ENCODE peak calls at places on chromosomes 6 and 20, in seven cellular contexts. M is cardiac muscle cell; O is right lobe of liver; D is tibial nerve; S is neural progenitor cell; I is effector memory CD4-positive, alpha-beta T cell; H is CD8-positive, alpha-beta T cell. C is an unnamed sample. For H3K9me3 and H3K4me1, the result is how much of the 10 kb centered on the place peaks cover.

GRCh38 chr6:95197590-95197989 is 379.7 kb upstream of the MANEA start:
- DNase-seq in D (no peak), M (no peak), O (no peak), H (no peak), S (no peak), I (no peak), C (no peak)

GRCh38 chr20:19742974-19743649 is 14.9 kb upstream of the RIN2 start:
- DNase-seq in D (no peak), M (no peak), I (no peak), S (no peak), O (no peak), H (no peak), C (no peak)

GRCh38 chr6:62623851-62624532 is 338.0 kb upstream of the KHDRBS2 start:
- DNase-seq in H (no peak), I (no peak), S (no peak), O (no peak), D (no peak), M (no peak), C (no peak)

GRCh38 chr6:112251170-112251945 is 3.0 kb downstream of the LAMA4 start:
- DNase-seq in M (no peak), I (no peak), S (no peak), O (no peak), H (no peak), D (no peak), C (no peak)

GRCh38 chr6:167572841-167573271 is 248.0 kb downstream of the TTLL2 start:
- DNase-seq in O (no peak), H (no peak), D (no peak), M (no peak), I (no peak), S (no peak), C (no peak)

GRCh38 chr6:161273356-161273751 is 507 bp downstream of the AGPAT4 start:
- DNase-seq in O (no peak), D (no peak), I (peak), S (no peak), H (peak), M (no peak), C (peak)

GRCh38 chr20:46251211-46251673 is 57.1 kb downstream of the CDH22 start:
- DNase-seq in H (no peak), I (no peak), O (no peak), D (no peak), M (peak), S (peak), C (no peak)

GRCh38 chr20:52812231-52812847 is 159.8 kb upstream of the TSHZ2 start:
- DNase-seq in S (no peak), M (no peak), I (no peak), D (no peak), O (no peak), H (no peak), C (no peak)

GRCh38 chr6:168609026-168609685 is 168.2 kb downstream of the SMOC2 start:
- DNase-seq in M (no peak), S (no peak), I (no peak), O (no peak), H (no peak), D (no peak), C (no peak)

GRCh38 chr6:133251688-133252087 is 10.5 kb downstream of the EYA4 start:
- DNase-seq in S (no peak), M (no peak), H (no peak), D (no peak), O (no peak), I (no peak), C (no peak)

GRCh38 chr6:52551483-52552277 is 25.2 kb downstream of the TRAM2 start:
- DNase-seq in O (peak), M (peak), H (no peak), I (no peak), D (no peak), S (peak), C (no peak)

GRCh38 chr6:30091577-30092381 is 16.2 kb upstream of the RNF39 start:
- DNase-seq in S (no peak), I (no peak), M (no peak), H (no peak), O (no peak), D (no peak), C (no peak)

GRCh38 chr6:50187212-50188055 is 137.7 kb upstream of the DEFB112 start:
- DNase-seq in M (no peak), O (no peak), S (peak), I (no peak), H (no peak), D (no peak), C (no peak)

GRCh38 chr6:125918681-125919566 is 37.6 kb upstream of the HINT3 start:
- DNase-seq in M (no peak), D (no peak), O (peak), H (peak), I (peak), S (no peak), C (no peak)

GRCh38 chr20:20528896-20529295 is 161.0 kb downstream of the INSM1 start:
- DNase-seq in H (no peak), I (no peak), M (no peak), O (no peak), S (no peak), D (no peak), C (no peak)

DNA sequence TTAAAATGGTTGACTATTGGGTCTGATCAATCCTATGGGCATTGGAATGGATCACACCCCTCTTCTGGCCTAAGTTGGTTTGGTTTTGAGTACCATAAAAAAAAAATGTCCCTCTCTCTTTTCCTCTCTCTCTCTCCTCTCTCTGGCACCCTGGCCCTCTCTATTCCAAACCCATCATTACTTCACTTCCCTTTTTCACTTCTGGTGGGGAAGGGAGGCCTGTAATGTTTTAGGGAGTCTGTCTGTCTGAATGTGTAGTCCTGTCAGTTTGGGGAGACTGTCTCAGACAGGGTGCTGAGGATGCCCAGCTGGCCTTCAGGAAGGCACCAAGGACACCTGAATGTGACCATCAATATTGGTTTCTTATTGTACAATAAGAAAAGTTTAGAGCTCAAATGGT is 165.8 kb downstream of the CD24 start:
- DNase-seq in O (no peak), I (no peak), M (no peak), D (no peak), S (no peak), H (no peak), C (no peak)
- H3K9me3 ChIP-seq in O (under half), I (under half), M (under half), D (under half), S (under half), H (under half), C (under half)

GRCh38 chr20:32467506-32468312 is 109.6 kb downstream of the ASXL1 start:
- DNase-seq in S (no peak), I (no peak), H (no peak), D (no peak), O (no peak), M (no peak), C (no peak)
- H3K4me1 ChIP-seq in S (under half), I (under half), H (under half), D (half or more), O (under half), M (under half), C (under half)

GRCh38 chr6:104955927-104956662 is 812 bp upstream of the LIN28B start:
- DNase-seq in I (no peak), M (peak), S (peak), H (no peak), D (no peak), O (no peak), C (no peak)

GRCh38 chr6:104953410-104953953 is 3.4 kb upstream of the LIN28B start:
- DNase-seq in O (no peak), H (no peak), D (no peak), I (no peak), M (peak), S (peak), C (no peak)

GRCh38 chr6:104954091-104954797 is 2.7 kb upstream of the LIN28B start:
- DNase-seq in H (no peak), S (peak), I (no peak), O (no peak), M (peak), D (no peak), C (no peak)

GRCh38 chr6:104956663-104957294 is at the start of gene LIN28B:
- DNase-seq in I (no peak), S (peak), H (no peak), M (peak), D (no peak), O (no peak), C (no peak)

GRCh38 chr6:104955491-104955890 is 1.4 kb upstream of the LIN28B start:
- DNase-seq in O (no peak), M (peak), H (no peak), I (no peak), S (peak), D (no peak), C (no peak)
- H3K4me3 ChIP-seq in O (no peak), M (peak), H (no peak), I (no peak), S (peak), D (no peak), C (no peak)

GRCh38 chr6:70292144-70292543 is 10.7 kb downstream of the COL9A1 start:
- DNase-seq in D (no peak), S (no peak), M (no peak), H (no peak), O (no peak), I (no peak), C (no peak)

GRCh38 chr6:70299456-70299855 is 3.4 kb downstream of the COL9A1 start:
- DNase-seq in O (no peak), S (peak), M (peak), H (no peak), D (no peak), I (no peak), C (no peak)

GRCh38 chr6:70303034-70303525 is at the start of gene COL9A1:
- DNase-seq in H (no peak), M (no peak), S (no peak), O (no peak), I (no peak), D (no peak), C (no peak)

GRCh38 chr6:70298070-70298469 is 4.8 kb downstream of the COL9A1 start:
- DNase-seq in I (no peak), H (no peak), D (no peak), S (no peak), M (no peak), O (no peak), C (no peak)
- H3K9me3 ChIP-seq in I (under half), H (under half), D (under half), S (under half), M (under half), O (under half), C (under half)

GRCh38 chr6:156875062-156875461 is 97.9 kb downstream of the ARID1B start:
- DNase-seq in M (no peak), S (no peak), D (no peak), H (no peak), O (no peak), I (no peak), C (no peak)

GRCh38 chr6:156879235-156879995 is 102.2 kb downstream of the ARID1B start:
- DNase-seq in D (no peak), I (no peak), M (no peak), S (no peak), H (no peak), O (no peak), C (no peak)

GRCh38 chr6:156876302-156876701 is 99.1 kb downstream of the ARID1B start:
- DNase-seq in D (no peak), O (no peak), I (no peak), M (no peak), S (peak), H (no peak), C (no peak)

GRCh38 chr6:156878688-156879087 is 101.5 kb downstream of the ARID1B start:
- DNase-seq in O (no peak), H (no peak), M (no peak), D (no peak), I (no peak), S (no peak), C (no peak)

DNA sequence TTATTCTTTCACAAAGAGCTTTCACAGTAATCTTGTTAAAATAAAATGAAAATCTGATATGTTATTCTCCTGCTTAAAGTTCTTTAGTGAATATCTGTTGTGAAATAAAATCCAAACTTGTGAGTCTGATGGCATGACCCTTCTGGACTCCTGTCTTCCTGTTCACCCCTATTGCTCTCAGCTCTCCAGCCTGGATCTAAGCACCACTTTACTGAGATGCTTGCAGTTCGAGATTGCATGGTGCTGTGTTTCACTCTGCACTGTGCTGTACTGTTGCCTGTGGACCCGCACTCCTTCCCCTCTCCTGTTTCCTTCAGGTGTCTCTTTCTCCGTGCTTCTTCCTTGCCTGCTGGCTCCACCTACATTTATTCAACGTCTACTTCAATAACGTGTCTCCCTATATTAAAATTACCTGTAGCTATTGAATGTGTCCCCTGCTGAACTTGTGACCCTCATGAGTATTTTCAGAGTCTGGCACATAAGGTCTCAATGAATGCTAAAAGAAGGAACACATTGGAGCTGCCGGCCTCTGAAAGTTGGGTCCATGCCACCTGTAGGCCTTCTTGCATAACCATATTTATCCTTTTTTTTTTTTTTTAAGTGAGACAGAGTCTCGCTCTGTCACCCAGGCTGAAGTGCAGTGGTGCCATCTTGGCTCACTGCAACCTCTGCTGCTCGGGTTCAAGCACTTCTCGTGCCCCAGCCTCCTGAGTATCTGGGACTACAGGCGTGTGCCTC is 100.1 kb downstream of the ARID1B start:
- DNase-seq in I (no peak), O (peak), M (no peak), D (no peak), H (no peak), S (no peak), C (no peak)
- H3K4me1 ChIP-seq in I (under half), O (under half), M (under half), D (under half), H (under half), S (under half), C (under half)

GRCh38 chr20:49868538-49868937 is 46.8 kb downstream of the SPATA2 start:
- DNase-seq in O (no peak), M (no peak), S (no peak), H (no peak), I (no peak), D (no peak), C (no peak)
- H3K4me3 ChIP-seq in O (no peak), M (no peak), S (no peak), H (no peak), I (no peak), D (no peak), C (no peak)

GRCh38 chr20:30484009-30484748 is 773.3 kb upstream of the DEFB115 start:
- DNase-seq in S (no peak), I (no peak), M (no peak), D (no peak), H (no peak), O (no peak), C (no peak)
- H3K9me3 ChIP-seq in S (under half), I (under half), M (under half), D (under half), H (under half), O (under half), C (under half)

DNA sequence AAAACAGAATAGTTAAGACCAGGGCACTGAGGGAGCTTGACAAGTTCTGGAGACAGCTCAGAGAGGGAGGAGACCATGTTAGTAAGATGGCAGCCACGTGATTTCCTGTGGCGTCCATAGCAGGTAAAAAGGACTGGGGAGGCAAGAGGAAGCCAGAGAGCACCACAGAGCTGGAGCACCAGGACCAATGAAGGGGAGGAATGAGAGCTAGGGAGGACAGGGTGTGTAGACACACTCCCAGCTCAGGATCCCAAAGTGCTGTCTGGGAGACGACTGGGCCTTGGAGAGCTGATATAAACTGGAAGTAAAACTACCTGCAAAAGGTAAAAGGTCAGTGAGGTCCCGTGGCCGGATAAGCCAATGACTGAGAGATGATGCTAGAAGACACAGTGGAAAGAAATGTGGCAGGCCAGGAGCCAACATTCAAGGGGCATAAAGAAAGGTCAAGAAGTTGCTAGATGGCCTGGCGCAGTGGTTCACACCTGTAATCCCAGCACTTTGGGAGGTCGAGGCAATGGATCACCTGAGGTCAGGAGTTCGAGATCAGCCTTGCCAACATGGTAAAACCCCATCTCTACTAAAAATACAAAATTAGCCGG is 39.0 kb downstream of the SLC23A2 start:
- DNase-seq in S (no peak), I (peak), M (no peak), D (no peak), H (peak), O (no peak), C (peak)
- H3K4me1 ChIP-seq in S (under half), I (under half), M (under half), D (under half), H (under half), O (half or more), C (under half)

GRCh38 chr6:1554241-1554880 is 55.4 kb upstream of the FOXC1 start:
- DNase-seq in M (no peak), S (peak), D (no peak), H (no peak), I (no peak), O (no peak), C (no peak)
- H3K4me3 ChIP-seq in M (peak), S (peak), D (peak), H (peak), I (peak), O (peak), C (peak)